ENCODE peak calls at places on chromosome 19, in nine cellular contexts. E, R, S, O, B, G, Q, U and V are unnamed samples.

GRCh38 chr19:46000497-46001246 is 5.4 kb downstream of the CCDC61 start:
- DNase-seq in S (no peak), R (peak), O (peak), G (peak), E (no peak), U (peak), Q (no peak), B (no peak), V (peak)

GRCh38 chr19:45191324-45191845 is 12.8 kb downstream of the BLOC1S3 start:
- DNase-seq in G (no peak), B (no peak), Q (no peak), O (no peak), S (no peak), U (peak), R (no peak), E (peak), V (no peak)

GRCh38 chr19:1411255-1412191 is 4.1 kb downstream of the DAZAP1 start:
- DNase-seq in G (no peak), O (no peak), E (no peak), B (peak), R (no peak), Q (peak), U (no peak), S (no peak), V (peak)

GRCh38 chr19:3458595-3459284 is 21.6 kb downstream of the SMIM24 start:
- DNase-seq in U (peak), B (peak), G (no peak), R (peak), Q (peak), O (peak), E (no peak), S (no peak), V (peak)

GRCh38 chr19:37936166-37936565 is 29.2 kb downstream of the SIPA1L3 start:
- DNase-seq in S (no peak), B (no peak), Q (no peak), O (no peak), R (no peak), E (no peak), U (no peak), G (no peak), V (no peak)

GRCh38 chr19:18961767-18962423 is 20.9 kb upstream of the HOMER3 start:
- DNase-seq in R (peak), Q (no peak), O (peak), U (peak), E (no peak), B (no peak), S (peak), G (peak), V (no peak)

GRCh38 chr19:22144394-22144793 is 52.4 kb downstream of the ZNF676 start:
- DNase-seq in U (peak), Q (peak), G (peak), B (peak), R (no peak), E (no peak), O (peak), S (no peak), V (peak)

GRCh38 chr19:18650468-18651001 is 13.7 kb downstream of the KLHL26 start:
- DNase-seq in Q (peak), G (no peak), E (no peak), R (no peak), U (peak), B (peak), S (no peak), O (no peak), V (peak)

GRCh38 chr19:39031368-39032163 is 783 bp downstream of the FBXO27 start:
- DNase-seq in G (peak), U (peak), S (peak), E (peak), B (peak), O (peak), Q (no peak), R (peak), V (peak)

GRCh38 chr19:10617409-10618121 is 7.8 kb upstream of the SLC44A2 start:
- DNase-seq in B (peak), E (peak), G (no peak), Q (peak), U (no peak), S (peak), R (no peak), O (no peak), V (peak)

GRCh38 chr19:42315024-42315423 is 1.9 kb downstream of the TMEM145 start:
- DNase-seq in E (no peak), R (no peak), O (no peak), S (no peak), U (no peak), G (no peak), Q (no peak), B (no peak), V (no peak)

GRCh38 chr19:15331419-15332310 is 674 bp downstream of the BRD4 start:
- DNase-seq in B (peak), Q (no peak), R (peak), S (peak), U (peak), G (peak), O (peak), E (no peak), V (peak)

GRCh38 chr19:34994643-34995471 is 5.3 kb upstream of the GRAMD1A start:
- DNase-seq in G (no peak), Q (no peak), O (no peak), B (no peak), R (no peak), S (peak), E (no peak), U (no peak), V (no peak)

GRCh38 chr19:10518444-10519361 is 1.5 kb upstream of the S1PR5 start:
- DNase-seq in S (no peak), Q (no peak), U (peak), E (no peak), R (no peak), O (peak), G (no peak), B (no peak), V (no peak)

GRCh38 chr19:37007587-37008220 is 70.5 kb upstream of the ZNF420 start:
- DNase-seq in Q (no peak), S (no peak), R (no peak), B (peak), G (no peak), U (no peak), E (no peak), O (peak), V (peak)

GRCh38 chr19:12995596-12996541 is 594 bp downstream of the NFIX start:
- DNase-seq in R (no peak), Q (peak), U (no peak), O (no peak), B (peak), G (no peak), S (no peak), E (no peak), V (peak)

GRCh38 chr19:29480507-29480906 is 45.3 kb upstream of the VSTM2B start:
- DNase-seq in U (no peak), O (no peak), S (no peak), B (no peak), R (no peak), Q (no peak), G (no peak), E (no peak), V (no peak)

GRCh38 chr19:18280247-18281081 is 958 bp downstream of the JUND start:
- DNase-seq in G (no peak), S (peak), E (no peak), Q (peak), R (peak), U (peak), B (peak), O (peak), V (peak)

GRCh38 chr19:51071006-51071405 is 6.1 kb upstream of the KLK13 start:
- DNase-seq in G (no peak), U (no peak), S (peak), Q (no peak), O (no peak), R (no peak), B (no peak), E (no peak), V (no peak)

GRCh38 chr19:34963531-34964406 is at the start of gene ZNF792:
- DNase-seq in U (peak), R (peak), B (peak), G (peak), S (peak), E (no peak), Q (peak), O (peak), V (peak)

GRCh38 chr19:55355213-55355821 is 798 bp upstream of the COX6B2 start:
- DNase-seq in R (no peak), S (peak), B (no peak), U (peak), E (no peak), Q (no peak), O (peak), G (no peak), V (no peak)

GRCh38 chr19:12932392-12933286 is 872 bp downstream of the FARSA start:
- DNase-seq in O (no peak), E (no peak), S (peak), B (no peak), Q (no peak), R (no peak), U (no peak), G (no peak), V (no peak)

GRCh38 chr19:17311455-17312248 is 2.3 kb downstream of the DDA1 start:
- DNase-seq in O (no peak), S (peak), E (no peak), R (no peak), G (no peak), U (no peak), B (no peak), Q (peak), V (peak)

GRCh38 chr19:41427647-41428480 is 690 bp upstream of the B3GNT8 start:
- DNase-seq in U (peak), G (no peak), S (no peak), Q (no peak), O (peak), E (no peak), R (peak), B (peak), V (peak)

GRCh38 chr19:19460258-19460731 is 54.8 kb downstream of the GATAD2A start:
- DNase-seq in U (no peak), O (no peak), B (no peak), S (no peak), R (no peak), G (no peak), E (no peak), Q (peak), V (peak)

GRCh38 chr19:45097776-45098520 is 5.0 kb downstream of the PPP1R37 start:
- DNase-seq in Q (peak), S (peak), O (no peak), E (no peak), G (no peak), R (no peak), B (peak), U (no peak), V (peak)

GRCh38 chr19:3606690-3607289 is at the start of gene TBXA2R:
- DNase-seq in R (peak), O (peak), B (peak), S (peak), U (peak), G (no peak), Q (peak), E (no peak), V (peak)

GRCh38 chr19:54063350-54064078 is at the start of gene VSTM1:
- DNase-seq in U (no peak), Q (no peak), S (no peak), R (no peak), O (no peak), B (no peak), E (no peak), G (no peak), V (no peak)

GRCh38 chr19:2193807-2194206 is 30.1 kb downstream of the DOT1L start:
- DNase-seq in O (no peak), R (no peak), U (no peak), S (no peak), Q (no peak), B (no peak), G (no peak), E (no peak), V (no peak)

GRCh38 chr19:38210458-38210987 is 13.5 kb downstream of the DPF1 start:
- DNase-seq in Q (peak), G (peak), U (peak), E (no peak), S (no peak), R (peak), O (peak), B (peak), V (peak)

GRCh38 chr19:10320602-10321416 is 5.0 kb upstream of the FDX2 start:
- DNase-seq in E (no peak), R (no peak), S (no peak), O (no peak), Q (no peak), U (no peak), B (no peak), G (no peak), V (no peak)

GRCh38 chr19:51808333-51808986 is 13.5 kb downstream of the FPR3 start:
- DNase-seq in R (no peak), S (peak), U (no peak), G (no peak), O (no peak), Q (no peak), E (no peak), B (peak), V (peak)

GRCh38 chr19:10535613-10536012 is 8.1 kb upstream of the ATG4D start:
- DNase-seq in G (no peak), R (no peak), O (no peak), Q (peak), U (no peak), E (peak), B (no peak), S (no peak), V (no peak)

GRCh38 chr19:45515081-45515624 is 7.9 kb downstream of the VASP start:
- DNase-seq in E (no peak), Q (no peak), B (no peak), O (no peak), S (no peak), R (no peak), G (no peak), U (no peak), V (no peak)

GRCh38 chr19:42060117-42060516 is 9.9 kb downstream of the GRIK5 start:
- DNase-seq in S (no peak), B (no peak), Q (no peak), R (no peak), G (no peak), O (no peak), U (no peak), E (no peak), V (no peak)

GRCh38 chr19:42634409-42635232 is 39.9 kb upstream of the CEACAM8 start:
- DNase-seq in S (peak), O (peak), E (no peak), R (no peak), B (peak), Q (peak), U (peak), G (no peak), V (peak)

GRCh38 chr19:14479985-14480694 is 5.0 kb upstream of the PTGER1 start:
- DNase-seq in S (peak), U (peak), R (peak), B (peak), E (no peak), O (peak), G (peak), Q (peak), V (no peak)

GRCh38 chr19:11286312-11286974 is 9.5 kb upstream of the TSPAN16 start:
- DNase-seq in E (no peak), O (no peak), B (peak), Q (peak), R (no peak), G (no peak), S (no peak), U (no peak), V (peak)

GRCh38 chr19:37963190-37963947 is 56.4 kb downstream of the SIPA1L3 start:
- DNase-seq in B (peak), O (no peak), G (no peak), Q (peak), U (no peak), E (no peak), S (no peak), R (no peak), V (peak)

GRCh38 chr19:5074830-5075394 is 106.0 kb downstream of the KDM4B start:
- DNase-seq in Q (no peak), G (no peak), E (no peak), B (no peak), O (no peak), U (no peak), R (no peak), S (no peak), V (no peak)

GRCh38 chr19:5075603-5076002 is 106.7 kb downstream of the KDM4B start:
- DNase-seq in R (no peak), S (no peak), Q (no peak), O (no peak), U (no peak), G (no peak), E (no peak), B (no peak), V (no peak)

GRCh38 chr19:5076440-5077208 is 107.7 kb downstream of the KDM4B start:
- DNase-seq in Q (no peak), O (no peak), U (no peak), S (no peak), B (no peak), G (no peak), E (no peak), R (no peak), V (no peak)

GRCh38 chr19:5073153-5073844 is 104.4 kb downstream of the KDM4B start:
- DNase-seq in G (no peak), Q (no peak), U (no peak), E (no peak), B (no peak), R (peak), O (peak), S (no peak), V (no peak)

DNA sequence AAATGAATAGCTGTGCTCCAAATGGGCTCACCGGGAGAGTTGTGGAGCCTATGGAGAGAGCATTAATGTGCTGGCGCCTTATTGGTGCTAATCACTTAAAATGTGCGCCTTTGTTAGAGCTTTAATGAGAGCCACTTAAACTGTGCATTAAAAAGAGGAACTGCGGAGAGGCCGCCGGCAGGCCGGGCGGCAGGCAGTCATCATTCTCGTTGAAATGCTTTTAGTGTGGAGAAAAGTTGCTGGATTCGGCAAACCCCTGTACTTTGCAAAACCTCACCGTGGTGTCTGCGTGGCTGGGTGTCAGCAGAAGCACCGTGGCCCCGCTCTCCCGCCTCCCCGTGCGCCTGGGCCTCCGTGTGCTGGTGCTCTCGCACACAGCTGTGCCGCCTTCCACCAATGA is 105.5 kb downstream of the KDM4B start:
- DNase-seq in O (no peak), B (no peak), Q (no peak), R (no peak), G (no peak), S (no peak), E (no peak), U (no peak), V (no peak)
- H2AFZ ChIP-seq in O (no peak), B (no peak), Q (no peak), R (no peak), G (no peak), S (no peak), E (no peak), U (no peak), V (no peak)

GRCh38 chr19:48635263-48635965 is 1.8 kb downstream of the DBP start:
- DNase-seq in G (peak), Q (no peak), U (peak), R (peak), O (peak), B (no peak), E (no peak), S (peak), V (peak)
- H2AFZ ChIP-seq in G (peak), Q (peak), U (no peak), R (no peak), O (no peak), B (no peak), E (peak), S (peak), V (peak)

GRCh38 chr19:48715681-48716171 is 3.8 kb downstream of the MAMSTR start:
- DNase-seq in G (no peak), U (no peak), Q (no peak), S (no peak), B (no peak), O (peak), R (peak), E (no peak), V (peak)

GRCh38 chr19:48717059-48717395 is 2.5 kb downstream of the MAMSTR start:
- DNase-seq in G (no peak), U (no peak), R (no peak), E (no peak), S (no peak), Q (peak), O (no peak), B (peak), V (peak)

GRCh38 chr19:48713864-48714755 is 5.4 kb downstream of the MAMSTR start:
- DNase-seq in G (peak), Q (peak), O (peak), E (peak), S (peak), B (peak), R (peak), U (peak), V (peak)

GRCh38 chr19:48714759-48715261 is 4.7 kb downstream of the MAMSTR start:
- DNase-seq in E (no peak), R (no peak), B (no peak), Q (no peak), S (no peak), U (no peak), G (no peak), O (no peak), V (no peak)

DNA sequence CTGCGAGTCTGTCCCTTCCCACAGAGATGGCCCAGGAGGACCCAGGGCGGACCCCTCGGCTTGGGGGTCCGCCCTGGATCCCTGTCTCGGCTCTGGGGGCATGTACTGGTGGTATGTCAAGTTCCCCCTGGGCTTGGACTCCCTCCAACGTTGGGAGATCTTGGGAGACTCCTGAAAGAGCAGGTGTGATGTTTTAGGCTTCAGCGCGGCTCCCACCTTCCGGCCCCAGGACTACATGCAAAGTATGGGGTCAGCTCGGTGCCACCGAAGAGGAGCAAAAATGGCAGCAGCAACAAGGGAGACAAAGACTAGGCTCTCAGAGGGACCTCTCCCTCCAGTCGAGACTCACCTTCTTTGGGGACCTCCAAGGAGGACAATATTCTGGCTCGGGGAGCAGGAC is 4.2 kb downstream of the MAMSTR start:
- DNase-seq in E (no peak), U (no peak), G (no peak), B (no peak), S (no peak), Q (no peak), O (no peak), R (no peak), V (no peak)
- H2AFZ ChIP-seq in E (peak), U (no peak), G (no peak), B (no peak), S (no peak), Q (peak), O (no peak), R (no peak), V (peak)

GRCh38 chr19:409006-409514 is at the start of gene C2CD4C:
- DNase-seq in Q (no peak), R (peak), S (no peak), G (no peak), U (peak), O (peak), E (no peak), B (no peak), V (peak)
- H2AFZ ChIP-seq in Q (peak), R (no peak), S (no peak), G (peak), U (peak), O (peak), E (no peak), B (no peak), V (no peak)

GRCh38 chr19:33426621-33427475 is 53.3 kb downstream of the CEBPG start:
- DNase-seq in G (no peak), E (no peak), U (no peak), B (no peak), S (no peak), O (no peak), R (no peak), Q (no peak), V (no peak)

GRCh38 chr19:33429891-33430673 is 56.6 kb downstream of the CEBPG start:
- DNase-seq in G (no peak), B (no peak), U (no peak), Q (no peak), O (no peak), R (no peak), E (no peak), S (no peak), V (no peak)

GRCh38 chr19:33430674-33431277 is 57.3 kb downstream of the CEBPG start:
- DNase-seq in Q (peak), E (no peak), O (peak), G (peak), S (peak), R (peak), U (peak), B (peak), V (peak)

GRCh38 chr19:33428627-33429013 is 55.1 kb downstream of the CEBPG start:
- DNase-seq in G (no peak), R (no peak), S (no peak), U (no peak), E (no peak), O (no peak), B (no peak), Q (no peak), V (no peak)

GRCh38 chr19:33427801-33428626 is 54.5 kb downstream of the CEBPG start:
- DNase-seq in E (no peak), G (no peak), B (no peak), S (no peak), Q (no peak), R (no peak), O (no peak), U (no peak), V (no peak)
- H2AFZ ChIP-seq in E (no peak), G (no peak), B (no peak), S (no peak), Q (no peak), R (no peak), O (no peak), U (no peak), V (no peak)

DNA sequence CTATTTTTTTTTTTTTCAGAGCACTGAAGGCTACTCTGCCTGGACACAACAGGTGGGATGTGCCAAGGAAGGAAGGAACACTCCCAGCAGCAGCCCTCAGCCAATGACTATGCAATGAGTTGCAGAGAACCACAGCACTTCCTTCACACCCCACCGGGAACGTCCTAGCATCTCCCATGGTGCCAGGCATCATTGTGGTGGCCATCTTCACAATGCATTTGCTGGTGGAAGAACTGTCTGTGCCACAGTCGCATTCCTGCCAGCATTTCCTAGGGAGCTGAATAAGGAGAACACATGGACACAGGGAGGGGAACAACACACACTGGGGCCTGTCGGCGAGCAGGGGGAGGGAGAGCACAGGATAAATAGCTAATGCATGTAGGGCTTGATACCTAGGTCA is 83.2 kb upstream of the TSHZ3 start:
- DNase-seq in Q (no peak), B (no peak), R (no peak), U (no peak), G (no peak), O (no peak), E (no peak), S (no peak), V (no peak)
- H2AFZ ChIP-seq in Q (no peak), B (no peak), R (no peak), U (no peak), G (no peak), O (no peak), E (no peak), S (no peak), V (no peak)